ENCODE peak calls at places on chromosomes 16 and 17, in seven cellular contexts. G is trophoblast cell, O is IMR-90, J is H1, W is mesenchymal stem cell, X is neuronal stem cell, P is H9. S is an unnamed sample.

GRCh38 chr16:56672761-56673536 is 3.3 kb downstream of the MT1H start:
- DNase-seq in G (no peak), O (peak), J (no peak), W (no peak), X (no peak), P (no peak), S (no peak)

GRCh38 chr17:78708510-78708973 is 73.5 kb downstream of the CYTH1 start:
- DNase-seq in G (peak), O (peak), J (peak), W (peak), X (peak), P (peak), S (peak)

GRCh38 chr16:72990003-72990521 is 57.9 kb downstream of the ZFHX3 start:
- DNase-seq in G (peak), O (peak), J (no peak), W (peak), X (no peak), P (no peak), S (peak)

GRCh38 chr17:65565559-65565958 is 4.1 kb upstream of the AXIN2 start:
- DNase-seq in G (no peak), O (no peak), J (no peak), W (no peak), X (no peak), P (no peak), S (peak)

GRCh38 chr17:59620518-59621259 is 994 bp downstream of the CLTC start:
- DNase-seq in G (peak), O (no peak), J (no peak), W (peak), X (no peak), P (peak), S (peak)

GRCh38 chr17:9817086-9817485 is 4.8 kb downstream of the GSG1L2 start:
- DNase-seq in G (peak), O (peak), J (peak), W (peak), X (peak), P (peak), S (peak)

GRCh38 chr17:18363021-18363941 is at the start of gene SHMT1:
- DNase-seq in G (peak), O (peak), J (peak), W (peak), X (peak), P (peak), S (peak)

GRCh38 chr16:67191995-67192681 is at the start of gene E2F4:
- DNase-seq in G (peak), O (peak), J (no peak), W (peak), X (peak), P (peak), S (peak)

GRCh38 chr17:7356072-7356549 is 1.2 kb downstream of the TMEM95 start:
- DNase-seq in G (peak), O (peak), J (peak), W (peak), X (peak), P (peak), S (peak)

GRCh38 chr16:1026784-1027415 is 45.3 kb downstream of the SOX8 start:
- DNase-seq in G (no peak), O (no peak), J (no peak), W (no peak), X (no peak), P (no peak), S (no peak)

GRCh38 chr16:711548-712320 is 3.2 kb upstream of the METRN start:
- DNase-seq in G (peak), O (peak), J (no peak), W (peak), X (no peak), P (peak), S (peak)

GRCh38 chr17:2595736-2596135 is 2.3 kb downstream of the PAFAH1B1 start:
- DNase-seq in G (no peak), O (no peak), J (no peak), W (no peak), X (no peak), P (no peak), S (no peak)

GRCh38 chr17:17841620-17842025 is 4.8 kb upstream of the SREBF1 start:
- DNase-seq in G (no peak), O (no peak), J (no peak), W (peak), X (no peak), P (peak), S (peak)

GRCh38 chr17:42817866-42818265 is 6.2 kb downstream of the BECN1 start:
- DNase-seq in G (peak), O (peak), J (no peak), W (no peak), X (no peak), P (no peak), S (no peak)

GRCh38 chr17:7997186-7997585 is 5.2 kb upstream of the GUCY2D start:
- DNase-seq in G (no peak), O (peak), J (no peak), W (peak), X (no peak), P (peak), S (peak)

GRCh38 chr17:83151442-83152220 is 72.2 kb downstream of the METRNL start:
- DNase-seq in G (peak), O (peak), J (no peak), W (peak), X (no peak), P (peak), S (peak)

GRCh38 chr17:81153340-81153803 is 11.9 kb upstream of the PVALEF start:
- DNase-seq in G (peak), O (peak), J (no peak), W (no peak), X (no peak), P (no peak), S (no peak)

GRCh38 chr17:67488161-67488560 is 111.1 kb downstream of the PITPNC1 start:
- DNase-seq in G (peak), O (no peak), J (no peak), W (no peak), X (no peak), P (peak), S (no peak)

GRCh38 chr17:78759969-78760352 is 22.1 kb downstream of the CYTH1 start:
- DNase-seq in G (no peak), O (no peak), J (no peak), W (no peak), X (no peak), P (no peak), S (no peak)

GRCh38 chr17:83119987-83120864 is 40.8 kb downstream of the METRNL start:
- DNase-seq in G (no peak), O (no peak), J (no peak), W (peak), X (no peak), P (no peak), S (peak)

GRCh38 chr16:72110662-72111615 is 17.3 kb downstream of the DHX38 start:
- DNase-seq in G (no peak), O (no peak), J (no peak), W (no peak), X (no peak), P (no peak), S (no peak)

GRCh38 chr16:23512168-23512695 is 1.9 kb upstream of the GGA2 start:
- DNase-seq in G (peak), O (no peak), J (no peak), W (no peak), X (no peak), P (no peak), S (no peak)

GRCh38 chr17:77877019-77877418 is 81.5 kb upstream of the TNRC6C start:
- DNase-seq in G (no peak), O (no peak), J (no peak), W (no peak), X (no peak), P (no peak), S (no peak)

GRCh38 chr17:76527430-76528111 is 9.9 kb downstream of the CYGB start:
- DNase-seq in G (no peak), O (peak), J (no peak), W (peak), X (no peak), P (peak), S (peak)

GRCh38 chr17:27478901-27479531 is 22.8 kb downstream of the KSR1 start:
- DNase-seq in G (no peak), O (no peak), J (no peak), W (no peak), X (no peak), P (no peak), S (peak)

GRCh38 chr17:67594115-67594878 is 123.4 kb upstream of the NOL11 start:
- DNase-seq in G (no peak), O (no peak), J (no peak), W (no peak), X (no peak), P (no peak), S (no peak)

GRCh38 chr16:66474750-66475199 is 47.7 kb downstream of the BEAN1 start:
- DNase-seq in G (no peak), O (no peak), J (no peak), W (no peak), X (no peak), P (no peak), S (peak)

GRCh38 chr17:1031711-1032110 is 34.8 kb downstream of the TIMM22 start:
- DNase-seq in G (no peak), O (no peak), J (no peak), W (peak), X (peak), P (peak), S (peak)

GRCh38 chr17:68301438-68301959 is 10.2 kb downstream of the ARSG start:
- DNase-seq in G (peak), O (no peak), J (no peak), W (no peak), X (no peak), P (no peak), S (peak)

DNA sequence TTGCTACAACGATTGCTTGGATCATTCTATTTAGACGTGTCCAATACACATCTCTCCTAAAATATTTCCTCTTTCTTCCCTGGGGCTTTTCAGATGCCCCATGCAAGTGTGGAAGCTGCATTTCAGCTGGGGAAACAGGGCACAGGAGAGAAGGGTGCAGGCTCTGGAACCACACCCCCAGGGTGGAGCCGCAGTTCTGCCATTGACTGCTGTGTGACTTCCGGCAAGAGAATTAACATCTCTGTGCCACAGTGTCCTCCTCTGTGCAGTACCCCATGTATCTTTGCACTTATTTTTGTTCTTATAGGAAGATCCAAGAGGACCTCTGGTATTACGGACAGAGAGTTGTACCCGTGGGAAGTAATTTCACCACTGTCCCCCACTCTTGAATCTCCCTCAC is 405.3 kb upstream of the EEF2KMT start:
- DNase-seq in G (no peak), O (no peak), J (no peak), W (no peak), X (no peak), P (no peak), S (no peak)
- H3K4ac ChIP-seq in G (no peak), O (no peak), J (no peak), W (no peak), X (no peak), P (no peak), S (no peak)

GRCh38 chr16:49596119-49596518 is 222.5 kb downstream of the C16orf78 start:
- DNase-seq in G (peak), O (peak), J (no peak), W (peak), X (no peak), P (peak), S (no peak)
- H3K18ac ChIP-seq in G (no peak), O (no peak), J (no peak), W (peak), X (no peak), P (no peak), S (no peak)

GRCh38 chr16:83887088-83887487 is 11.8 kb upstream of the MLYCD start:
- DNase-seq in G (no peak), O (no peak), J (no peak), W (no peak), X (no peak), P (no peak), S (no peak)

GRCh38 chr16:83888672-83889044 is 10.3 kb upstream of the MLYCD start:
- DNase-seq in G (no peak), O (no peak), J (no peak), W (no peak), X (no peak), P (no peak), S (peak)

GRCh38 chr16:83890359-83890758 is 8.6 kb upstream of the MLYCD start:
- DNase-seq in G (no peak), O (no peak), J (no peak), W (no peak), X (no peak), P (no peak), S (no peak)

GRCh38 chr16:83886199-83886971 is 12.5 kb upstream of the MLYCD start:
- DNase-seq in G (no peak), O (no peak), J (no peak), W (no peak), X (no peak), P (no peak), S (no peak)

DNA sequence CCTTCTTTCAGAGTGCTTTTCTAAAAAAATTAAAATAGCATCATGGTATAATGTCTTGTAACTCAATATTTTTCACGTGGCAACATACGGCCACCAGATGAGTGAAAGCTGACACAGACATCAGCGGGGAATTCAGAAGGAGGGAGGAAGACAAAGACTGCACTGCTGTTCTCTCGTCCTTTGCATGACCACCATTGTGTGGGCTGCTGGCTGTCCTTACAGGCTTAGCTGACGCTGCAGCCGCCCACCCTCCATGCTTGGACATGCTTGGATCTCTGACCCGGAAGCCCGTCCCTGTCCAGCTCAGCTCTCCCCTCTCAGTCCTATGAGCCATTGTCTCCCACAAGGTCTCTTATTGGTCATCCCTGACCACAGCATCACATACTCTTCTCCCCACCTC is 11.4 kb upstream of the MLYCD start:
- DNase-seq in G (no peak), O (no peak), J (no peak), W (no peak), X (no peak), P (no peak), S (no peak)
- H2BK120ac ChIP-seq in G (no peak), O (no peak), J (no peak), W (no peak), X (no peak), P (no peak), S (peak)

GRCh38 chr17:40916366-40916765 is 21.1 kb downstream of the KRT23 start:
- DNase-seq in G (peak), O (no peak), J (no peak), W (no peak), X (no peak), P (no peak), S (peak)
- H3K4ac ChIP-seq in G (no peak), O (peak), J (no peak), W (no peak), X (no peak), P (no peak), S (no peak)